ENCODE peak calls at places on chromosomes 12 and 14, in six cellular contexts. C, T, F, M, Q and G are unnamed samples.

GRCh38 chr14:89598548-89599186 is 181.6 kb upstream of the FOXN3 start:
- DNase-seq in C (no peak), T (no peak), F (no peak), M (no peak), Q (no peak), G (no peak)

GRCh38 chr12:97756066-97756701 is 293.6 kb downstream of the RMST start:
- DNase-seq in C (no peak), T (no peak), F (no peak), M (no peak), Q (no peak), G (no peak)

GRCh38 chr12:27505124-27505523 is 18.9 kb upstream of the PPFIBP1 start:
- DNase-seq in C (no peak), T (no peak), F (no peak), M (no peak), Q (no peak), G (no peak)

GRCh38 chr12:121017966-121018491 is 1.7 kb upstream of the C12orf43 start:
- DNase-seq in C (no peak), T (no peak), F (no peak), M (no peak), Q (no peak), G (no peak)

GRCh38 chr12:4030938-4031702 is 157.9 kb upstream of the PARP11 start:
- DNase-seq in C (peak; percentile 95), T (peak; percentile 97), F (peak; percentile 93), M (peak; percentile 95), Q (peak; percentile 87), G (peak; percentile 86)

GRCh38 chr12:4909734-4910501 is at the start of gene KCNA1:
- DNase-seq in C (no peak), T (no peak), F (no peak), M (peak; percentile 70), Q (no peak), G (no peak)

GRCh38 chr14:103847954-103848719 is 762 bp upstream of the PPP1R13B start:
- DNase-seq in C (peak; percentile 46), T (peak; percentile 88), F (peak; percentile 41), M (peak; percentile 74), Q (peak; percentile 85), G (no peak)

GRCh38 chr12:50017047-50017446 is 8.2 kb downstream of the RACGAP1 start:
- DNase-seq in C (peak; percentile 58), T (peak; percentile 87), F (peak; percentile 72), M (peak; percentile 92), Q (peak; percentile 52), G (peak; percentile 51)

GRCh38 chr12:3554547-3555115 is 63.6 kb downstream of the PRMT8 start:
- DNase-seq in C (no peak), T (peak; percentile 67), F (no peak), M (no peak), Q (no peak), G (no peak)

GRCh38 chr14:55650992-55651391 is 71.0 kb downstream of the KTN1 start:
- DNase-seq in C (no peak), T (no peak), F (no peak), M (no peak), Q (no peak), G (no peak)

GRCh38 chr14:68748691-68749090 is 44.2 kb downstream of the ZFP36L1 start:
- DNase-seq in C (no peak), T (no peak), F (no peak), M (no peak), Q (no peak), G (no peak)

GRCh38 chr12:84313326-84313675 is 599.3 kb downstream of the SLC6A15 start:
- DNase-seq in C (no peak), T (no peak), F (no peak), M (no peak), Q (no peak), G (no peak)

GRCh38 chr14:61296707-61297502 is 15.8 kb upstream of the TMEM30B start:
- DNase-seq in C (no peak), T (no peak), F (no peak), M (no peak), Q (no peak), G (no peak)

GRCh38 chr14:95463173-95463901 is 53.1 kb downstream of the SYNE3 start:
- DNase-seq in C (peak; percentile 59), T (no peak), F (no peak), M (no peak), Q (no peak), G (peak; percentile 62)

GRCh38 chr12:92735131-92735721 is 32.4 kb downstream of the PLEKHG7 start:
- DNase-seq in C (no peak), T (no peak), F (peak; percentile 19), M (no peak), Q (no peak), G (no peak)

GRCh38 chr12:93287152-93287551 is 90.6 kb upstream of the NUDT4 start:
- DNase-seq in C (no peak), T (no peak), F (no peak), M (no peak), Q (no peak), G (no peak)

DNA sequence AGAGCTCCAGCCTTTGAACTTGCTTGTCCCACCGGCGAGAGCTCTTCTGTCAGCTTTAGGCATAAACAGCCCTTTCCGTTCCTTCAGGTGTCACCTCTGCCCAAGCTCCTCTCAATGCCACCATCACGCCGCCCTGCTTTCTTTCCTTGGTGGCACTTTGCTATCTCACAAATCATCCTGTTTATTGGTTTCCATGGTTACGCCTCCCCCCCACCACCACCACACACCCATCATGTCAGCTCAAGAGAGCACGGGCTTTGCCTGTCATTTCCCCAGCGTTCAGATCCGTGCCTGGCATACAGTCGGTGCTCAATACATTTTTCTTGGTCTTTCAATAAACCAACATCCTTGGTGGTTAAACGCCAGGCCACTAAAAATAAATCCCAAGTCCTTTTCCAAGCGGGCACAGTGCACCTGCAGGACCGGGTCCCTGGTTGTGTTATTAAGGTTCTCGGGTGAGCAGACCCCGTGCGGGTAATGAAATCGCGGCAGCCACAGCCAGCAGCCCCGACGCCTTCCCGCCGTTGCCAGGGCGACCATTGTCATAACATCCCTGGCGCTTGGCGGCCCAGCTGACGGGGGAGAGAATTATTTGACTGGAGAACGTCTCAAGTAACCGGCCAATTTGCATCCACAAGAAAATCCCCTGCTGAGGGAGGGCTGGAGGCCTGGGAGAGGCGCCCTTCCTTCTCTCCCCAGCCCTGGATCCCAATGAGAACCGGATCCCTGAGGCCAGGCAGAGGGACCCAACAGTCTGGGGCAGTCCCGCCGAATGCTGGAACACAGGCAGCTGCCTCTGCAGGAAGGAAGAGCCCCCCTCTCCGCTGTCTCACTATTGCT is 92.9 kb downstream of the KSR2 start:
- DNase-seq in C (no peak), T (no peak), F (no peak), M (no peak), Q (no peak), G (no peak)
- H3K4me3 ChIP-seq in C (no peak overlapping the region), T (no peak overlapping the region), F (no peak overlapping the region), M (no peak overlapping the region), Q (no peak overlapping the region), G (no peak overlapping the region)

DNA sequence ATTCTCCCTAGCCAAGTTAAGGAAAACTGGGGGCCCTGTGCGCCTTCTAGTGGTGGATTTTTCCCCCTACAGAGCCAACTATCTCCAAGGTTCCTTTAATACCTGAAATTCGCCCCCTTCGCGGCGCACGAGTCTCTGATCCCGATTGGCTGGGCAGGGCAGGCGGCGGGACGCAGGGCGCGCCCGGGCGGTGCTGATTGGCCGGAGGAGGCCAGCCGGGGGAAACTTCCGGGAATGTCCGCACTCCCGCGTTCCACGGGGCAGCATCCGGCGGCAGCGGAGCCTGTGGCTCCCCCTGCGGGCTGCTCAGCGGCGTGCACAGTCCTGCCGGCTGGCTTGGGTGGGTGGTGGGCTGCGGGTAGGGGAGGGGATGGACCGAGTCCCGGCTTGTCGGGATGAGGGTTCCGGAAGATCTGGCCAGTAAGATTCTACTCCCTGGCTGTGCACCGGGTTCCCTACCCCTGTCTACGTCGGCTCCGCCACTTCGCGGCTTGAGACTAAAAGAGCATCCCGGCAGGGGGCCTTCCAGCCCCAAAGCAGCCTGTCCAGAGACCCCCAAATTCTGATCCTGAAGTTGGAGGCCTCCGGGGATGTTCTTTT is at the start of gene NABP2:
- DNase-seq in C (peak; percentile 98), T (peak; percentile 99), F (peak; percentile 98), M (peak; percentile 99), Q (peak; percentile 97), G (peak; percentile 98)
- TF ChIP-seq POLR2A in C (peak; percentile 63), T (no peak), F (peak; percentile 51), M (no peak), Q (peak; percentile 36), G (no peak)

GRCh38 chr14:52068741-52069616 is at the start of gene NID2:
- DNase-seq in C (peak; percentile 86), T (peak; percentile 95), F (peak; percentile 93), M (peak; percentile 97), Q (peak; percentile 92), G (peak; percentile 51)
- H3K4me3 ChIP-seq in C (peak within 1 kb of the TSS; percentile 31), T (peak within 1 kb of the TSS; percentile 43), F (peak within 1 kb of the TSS; percentile 62), M (peak within 1 kb of the TSS; percentile 84), Q (peak within 1 kb of the TSS; percentile 73), G (peak within 1 kb of the TSS; percentile 63)

GRCh38 chr12:132689227-132689626 is 1.8 kb downstream of the PXMP2 start:
- DNase-seq in C (peak; percentile 64), T (no peak), F (no peak), M (no peak), Q (no peak), G (peak; percentile 86)
- TF ChIP-seq POLR2A in C (no peak), T (no peak), F (no peak), M (no peak), Q (no peak), G (no peak)